ENCODE peak calls at places on chromosome 18, in six cellular contexts. One of them, this sample, is unnamed.

GRCh38 chr18:74806073-74806472 is 208.4 kb downstream of the ZNF407 start:
- DNase-seq in foreskin fibroblast: no peak
- DNase-seq in fibroblast of lung: no peak
- DNase-seq in heart right ventricle: no peak
- DNase-seq in aorta: no peak
- DNase-seq in endodermal cell: peak
- DNase-seq in this sample: no peak

GRCh38 chr18:13811993-13812392 is 12.0 kb upstream of the MC5R start:
- DNase-seq in foreskin fibroblast: no peak
- DNase-seq in fibroblast of lung: no peak
- DNase-seq in heart right ventricle: no peak
- DNase-seq in aorta: no peak
- DNase-seq in endodermal cell: peak
- DNase-seq in this sample: no peak

GRCh38 chr18:7566587-7567486 is at the start of gene PTPRM:
- DNase-seq in foreskin fibroblast: peak
- DNase-seq in fibroblast of lung: peak
- DNase-seq in heart right ventricle: peak
- DNase-seq in aorta: peak
- DNase-seq in endodermal cell: peak
- DNase-seq in this sample: peak

GRCh38 chr18:58501497-58501896 is 127.4 kb downstream of the ALPK2 start:
- DNase-seq in foreskin fibroblast: no peak
- DNase-seq in fibroblast of lung: no peak
- DNase-seq in heart right ventricle: no peak
- DNase-seq in aorta: no peak
- DNase-seq in endodermal cell: no peak
- DNase-seq in this sample: no peak

GRCh38 chr18:58690259-58690658 is 19.0 kb downstream of the MALT1 start:
- DNase-seq in foreskin fibroblast: no peak
- DNase-seq in fibroblast of lung: no peak
- DNase-seq in heart right ventricle: no peak
- DNase-seq in aorta: no peak
- DNase-seq in endodermal cell: no peak
- DNase-seq in this sample: no peak

GRCh38 chr18:70154591-70155194 is 50.8 kb downstream of the RTTN start:
- DNase-seq in foreskin fibroblast: peak
- DNase-seq in fibroblast of lung: peak
- DNase-seq in heart right ventricle: no peak
- DNase-seq in aorta: no peak
- DNase-seq in endodermal cell: no peak
- DNase-seq in this sample: peak

GRCh38 chr18:78563110-78563509 is 416.5 kb upstream of the SALL3 start:
- DNase-seq in foreskin fibroblast: no peak
- DNase-seq in fibroblast of lung: no peak
- DNase-seq in heart right ventricle: no peak
- DNase-seq in aorta: no peak
- DNase-seq in endodermal cell: no peak
- DNase-seq in this sample: no peak

GRCh38 chr18:5287854-5288253 is 7.7 kb downstream of the ZBTB14 start:
- DNase-seq in foreskin fibroblast: no peak
- DNase-seq in fibroblast of lung: no peak
- DNase-seq in heart right ventricle: no peak
- DNase-seq in aorta: no peak
- DNase-seq in endodermal cell: no peak
- DNase-seq in this sample: no peak

GRCh38 chr18:45463433-45463832 is 151.8 kb upstream of the SLC14A2 start:
- DNase-seq in foreskin fibroblast: no peak
- DNase-seq in fibroblast of lung: no peak
- DNase-seq in heart right ventricle: no peak
- DNase-seq in aorta: no peak
- DNase-seq in endodermal cell: no peak
- DNase-seq in this sample: no peak

GRCh38 chr18:59229191-59229590 is 9.2 kb downstream of the GRP start:
- DNase-seq in foreskin fibroblast: no peak
- DNase-seq in fibroblast of lung: no peak
- DNase-seq in heart right ventricle: no peak
- DNase-seq in aorta: no peak
- DNase-seq in endodermal cell: no peak
- DNase-seq in this sample: no peak

GRCh38 chr18:11981383-11981632 is at the start of gene IMPA2:
- DNase-seq in foreskin fibroblast: no peak
- DNase-seq in fibroblast of lung: no peak
- DNase-seq in heart right ventricle: no peak
- DNase-seq in aorta: no peak
- DNase-seq in endodermal cell: no peak
- DNase-seq in this sample: no peak

GRCh38 chr18:11984091-11984490 is 2.8 kb downstream of the IMPA2 start:
- DNase-seq in foreskin fibroblast: no peak
- DNase-seq in fibroblast of lung: no peak
- DNase-seq in heart right ventricle: no peak
- DNase-seq in aorta: no peak
- DNase-seq in endodermal cell: no peak
- DNase-seq in this sample: no peak

GRCh38 chr18:11981633-11982366 is 493 bp downstream of the IMPA2 start:
- DNase-seq in foreskin fibroblast: no peak
- DNase-seq in fibroblast of lung: peak
- DNase-seq in heart right ventricle: no peak
- DNase-seq in aorta: no peak
- DNase-seq in endodermal cell: peak
- DNase-seq in this sample: peak

GRCh38 chr18:11983592-11983991 is 2.3 kb downstream of the IMPA2 start:
- DNase-seq in foreskin fibroblast: no peak
- DNase-seq in fibroblast of lung: no peak
- DNase-seq in heart right ventricle: no peak
- DNase-seq in aorta: no peak
- DNase-seq in endodermal cell: peak
- DNase-seq in this sample: no peak

GRCh38 chr18:11982981-11983380 is 1.7 kb downstream of the IMPA2 start:
- DNase-seq in foreskin fibroblast: no peak
- DNase-seq in fibroblast of lung: no peak
- DNase-seq in heart right ventricle: no peak
- DNase-seq in aorta: no peak
- DNase-seq in endodermal cell: no peak
- DNase-seq in this sample: no peak
- H3K4me3 ChIP-seq in foreskin fibroblast: no peak
- H3K4me3 ChIP-seq in fibroblast of lung: no peak
- H3K4me3 ChIP-seq in heart right ventricle: no peak
- H3K4me3 ChIP-seq in aorta: no peak
- H3K4me3 ChIP-seq in endodermal cell: peak
- H3K4me3 ChIP-seq in this sample: no peak

GRCh38 chr18:1691860-1692259 is 787.2 kb downstream of the ADCYAP1 start:
- DNase-seq in foreskin fibroblast: no peak
- DNase-seq in fibroblast of lung: no peak
- DNase-seq in heart right ventricle: no peak
- DNase-seq in aorta: no peak
- DNase-seq in endodermal cell: no peak
- DNase-seq in this sample: no peak
- H3K4me3 ChIP-seq in foreskin fibroblast: no peak
- H3K4me3 ChIP-seq in fibroblast of lung: no peak
- H3K4me3 ChIP-seq in heart right ventricle: no peak
- H3K4me3 ChIP-seq in aorta: no peak
- H3K4me3 ChIP-seq in endodermal cell: no peak
- H3K4me3 ChIP-seq in this sample: no peak

GRCh38 chr18:3252843-3253242 is 5.2 kb downstream of the MYL12A start:
- DNase-seq in foreskin fibroblast: no peak
- DNase-seq in fibroblast of lung: no peak
- DNase-seq in heart right ventricle: no peak
- DNase-seq in aorta: no peak
- DNase-seq in endodermal cell: no peak
- DNase-seq in this sample: no peak

GRCh38 chr18:3251249-3251962 is 3.8 kb downstream of the MYL12A start:
- DNase-seq in foreskin fibroblast: no peak
- DNase-seq in fibroblast of lung: no peak
- DNase-seq in heart right ventricle: peak
- DNase-seq in aorta: no peak
- DNase-seq in endodermal cell: no peak
- DNase-seq in this sample: no peak

GRCh38 chr18:3254725-3255124 is 7.1 kb downstream of the MYL12A start:
- DNase-seq in foreskin fibroblast: no peak
- DNase-seq in fibroblast of lung: no peak
- DNase-seq in heart right ventricle: peak
- DNase-seq in aorta: no peak
- DNase-seq in endodermal cell: no peak
- DNase-seq in this sample: no peak

GRCh38 chr18:3250237-3251107 is 2.9 kb downstream of the MYL12A start:
- DNase-seq in foreskin fibroblast: peak
- DNase-seq in fibroblast of lung: peak
- DNase-seq in heart right ventricle: no peak
- DNase-seq in aorta: no peak
- DNase-seq in endodermal cell: no peak
- DNase-seq in this sample: no peak

DNA sequence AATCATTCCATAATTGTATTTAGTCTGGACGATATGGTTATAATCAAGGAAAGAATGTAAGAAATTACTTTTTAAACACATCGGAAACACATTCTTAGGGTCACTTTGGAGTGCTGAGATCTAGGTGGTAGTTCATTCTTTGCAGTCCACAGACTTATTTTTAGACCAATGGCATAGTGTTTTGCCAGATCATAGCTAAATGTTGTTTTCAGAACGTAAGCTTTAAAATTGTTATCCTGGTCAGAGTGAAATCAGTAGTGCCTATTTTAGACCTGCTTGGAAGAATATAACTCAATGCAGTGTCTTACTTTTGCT is 4.3 kb downstream of the MYL12A start:
- DNase-seq in foreskin fibroblast: no peak
- DNase-seq in fibroblast of lung: peak
- DNase-seq in heart right ventricle: no peak
- DNase-seq in aorta: no peak
- DNase-seq in endodermal cell: no peak
- DNase-seq in this sample: no peak
- H3K4me3 ChIP-seq in foreskin fibroblast: peak
- H3K4me3 ChIP-seq in fibroblast of lung: no peak
- H3K4me3 ChIP-seq in heart right ventricle: no peak
- H3K4me3 ChIP-seq in aorta: peak
- H3K4me3 ChIP-seq in endodermal cell: peak
- H3K4me3 ChIP-seq in this sample: no peak

GRCh38 chr18:32372047-32372380 is 98.7 kb downstream of the GAREM1 start:
- DNase-seq in foreskin fibroblast: no peak
- DNase-seq in fibroblast of lung: no peak
- DNase-seq in heart right ventricle: no peak
- DNase-seq in aorta: no peak
- DNase-seq in endodermal cell: no peak
- DNase-seq in this sample: no peak
- H3K4me3 ChIP-seq in foreskin fibroblast: no peak
- H3K4me3 ChIP-seq in fibroblast of lung: no peak
- H3K4me3 ChIP-seq in heart right ventricle: no peak
- H3K4me3 ChIP-seq in aorta: no peak
- H3K4me3 ChIP-seq in endodermal cell: no peak
- H3K4me3 ChIP-seq in this sample: no peak

DNA sequence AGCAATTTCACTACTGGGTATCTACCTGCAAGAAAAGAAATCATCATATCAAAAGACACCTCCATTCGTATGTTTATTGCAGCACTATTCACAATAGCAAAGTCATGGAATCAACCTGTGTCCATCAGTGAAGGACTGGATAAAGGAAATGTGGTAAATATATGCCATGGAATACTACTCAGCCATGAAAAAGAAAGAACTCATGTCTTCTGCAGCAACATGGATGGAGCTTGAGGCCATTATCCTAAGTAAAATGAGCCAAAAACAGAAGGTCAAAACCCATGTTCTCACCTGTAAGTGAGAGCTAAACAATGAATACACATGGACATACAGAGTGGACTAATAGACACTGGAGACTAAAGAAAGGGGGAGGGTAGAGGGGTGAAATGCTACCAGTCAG is 322.2 kb downstream of the ZNF521 start:
- DNase-seq in foreskin fibroblast: no peak
- DNase-seq in fibroblast of lung: no peak
- DNase-seq in heart right ventricle: no peak
- DNase-seq in aorta: no peak
- DNase-seq in endodermal cell: no peak
- DNase-seq in this sample: no peak
- H3K4me3 ChIP-seq in foreskin fibroblast: no peak
- H3K4me3 ChIP-seq in fibroblast of lung: no peak
- H3K4me3 ChIP-seq in heart right ventricle: no peak
- H3K4me3 ChIP-seq in aorta: no peak
- H3K4me3 ChIP-seq in endodermal cell: no peak
- H3K4me3 ChIP-seq in this sample: no peak

GRCh38 chr18:55672574-55673361 is 84.8 kb upstream of the TCF4 start:
- DNase-seq in foreskin fibroblast: no peak
- DNase-seq in fibroblast of lung: no peak
- DNase-seq in heart right ventricle: peak
- DNase-seq in aorta: no peak
- DNase-seq in endodermal cell: no peak
- DNase-seq in this sample: no peak
- H3K4me3 ChIP-seq in foreskin fibroblast: no peak
- H3K4me3 ChIP-seq in fibroblast of lung: no peak
- H3K4me3 ChIP-seq in heart right ventricle: no peak
- H3K4me3 ChIP-seq in aorta: no peak
- H3K4me3 ChIP-seq in endodermal cell: no peak
- H3K4me3 ChIP-seq in this sample: no peak

GRCh38 chr18:8704361-8705279 is 736 bp upstream of the MTCL1 start:
- DNase-seq in foreskin fibroblast: peak
- DNase-seq in fibroblast of lung: peak
- DNase-seq in heart right ventricle: peak
- DNase-seq in aorta: peak
- DNase-seq in endodermal cell: peak
- DNase-seq in this sample: peak

GRCh38 chr18:8705280-8705940 is at the start of gene MTCL1:
- DNase-seq in foreskin fibroblast: peak
- DNase-seq in fibroblast of lung: peak
- DNase-seq in heart right ventricle: peak
- DNase-seq in aorta: no peak
- DNase-seq in endodermal cell: peak
- DNase-seq in this sample: peak

GRCh38 chr18:8706981-8707940 is 1.9 kb downstream of the MTCL1 start:
- DNase-seq in foreskin fibroblast: no peak
- DNase-seq in fibroblast of lung: peak
- DNase-seq in heart right ventricle: peak
- DNase-seq in aorta: no peak
- DNase-seq in endodermal cell: peak
- DNase-seq in this sample: peak

GRCh38 chr18:8706545-8706980 is 1.2 kb downstream of the MTCL1 start:
- DNase-seq in foreskin fibroblast: no peak
- DNase-seq in fibroblast of lung: peak
- DNase-seq in heart right ventricle: no peak
- DNase-seq in aorta: no peak
- DNase-seq in endodermal cell: no peak
- DNase-seq in this sample: peak

GRCh38 chr18:8705941-8706544 is 687 bp downstream of the MTCL1 start:
- DNase-seq in foreskin fibroblast: no peak
- DNase-seq in fibroblast of lung: no peak
- DNase-seq in heart right ventricle: no peak
- DNase-seq in aorta: peak
- DNase-seq in endodermal cell: peak
- DNase-seq in this sample: peak
- H3K4me3 ChIP-seq in foreskin fibroblast: peak
- H3K4me3 ChIP-seq in fibroblast of lung: peak
- H3K4me3 ChIP-seq in heart right ventricle: no peak
- H3K4me3 ChIP-seq in aorta: peak
- H3K4me3 ChIP-seq in endodermal cell: peak
- H3K4me3 ChIP-seq in this sample: peak

This sample was measured in SJSA1.